ENCODE peak calls at places on chromosomes 13 and 19, in four cellular contexts. R is endothelial cell of umbilical vein, G is GM12878, E is K562. P is an unnamed sample.

GRCh38 chr13:43935878-43936277 is 56.2 kb downstream of the LACC1 start:
- DNase-seq in G (no peak), E (no peak), R (no peak), P (no peak)

GRCh38 chr13:111179908-111180756 is 65.0 kb downstream of the ARHGEF7 start:
- DNase-seq in G (no peak), R (no peak), E (no peak), P (no peak)

GRCh38 chr19:4399871-4400768 is at the start of gene SH3GL1:
- DNase-seq in E (peak), G (peak), R (peak), P (peak)

GRCh38 chr19:10861118-10861651 is 10.2 kb upstream of the CARM1 start:
- DNase-seq in E (peak), G (no peak), R (peak), P (no peak)

GRCh38 chr19:35170359-35171061 is 16.0 kb downstream of the FXYD5 start:
- DNase-seq in E (no peak), R (no peak), G (no peak), P (no peak)

GRCh38 chr19:6677924-6678689 is 8.1 kb upstream of the TNFSF14 start:
- DNase-seq in R (no peak), E (peak), G (no peak), P (no peak)

GRCh38 chr13:29006359-29006850 is 186.3 kb downstream of the MTUS2 start:
- DNase-seq in R (no peak), E (no peak), G (no peak), P (no peak)

GRCh38 chr13:68047889-68048288 is 817.8 kb upstream of the PCDH9 start:
- DNase-seq in G (no peak), R (no peak), E (no peak), P (no peak)

GRCh38 chr19:53357821-53358581 is 7.5 kb upstream of the ZNF525 start:
- DNase-seq in R (no peak), G (no peak), E (peak), P (no peak)

GRCh38 chr19:32658075-32658474 is 16.9 kb downstream of the ANKRD27 start:
- DNase-seq in R (no peak), G (no peak), E (no peak), P (no peak)

GRCh38 chr13:81773263-81773662 is 1432.3 kb upstream of the SPRY2 start:
- DNase-seq in E (no peak), R (no peak), G (no peak), P (no peak)

GRCh38 chr13:108787709-108788394 is 158.4 kb downstream of the MYO16 start:
- DNase-seq in G (no peak), E (no peak), R (no peak), P (no peak)

GRCh38 chr13:82356667-82357066 is 1525.6 kb downstream of the SLITRK1 start:
- DNase-seq in G (no peak), R (no peak), E (no peak), P (no peak)

GRCh38 chr19:42324655-42325307 is 654 bp upstream of the MEGF8 start:
- DNase-seq in E (no peak), R (no peak), G (no peak), P (no peak)

GRCh38 chr13:97434417-97435296 is 688 bp downstream of the RAP2A start:
- DNase-seq in R (peak), E (no peak), G (no peak), P (peak)

GRCh38 chr19:900302-901111 is 7.2 kb downstream of the RNU6-9 start:
- DNase-seq in G (no peak), E (peak), R (no peak), P (no peak)

GRCh38 chr19:16444273-16444597 is 27.5 kb downstream of the EPS15L1 start:
- DNase-seq in R (no peak), G (no peak), E (no peak), P (no peak)

GRCh38 chr13:46121597-46122163 is 16.8 kb upstream of the CPB2 start:
- DNase-seq in E (no peak), G (no peak), R (no peak), P (no peak)

GRCh38 chr13:110616103-110617101 is 1.1 kb downstream of the NAXD start:
- DNase-seq in E (peak), G (no peak), R (peak), P (peak)

GRCh38 chr13:45798851-45799250 is 52.7 kb downstream of the SIAH3 start:
- DNase-seq in R (no peak), G (no peak), E (no peak), P (no peak)

DNA sequence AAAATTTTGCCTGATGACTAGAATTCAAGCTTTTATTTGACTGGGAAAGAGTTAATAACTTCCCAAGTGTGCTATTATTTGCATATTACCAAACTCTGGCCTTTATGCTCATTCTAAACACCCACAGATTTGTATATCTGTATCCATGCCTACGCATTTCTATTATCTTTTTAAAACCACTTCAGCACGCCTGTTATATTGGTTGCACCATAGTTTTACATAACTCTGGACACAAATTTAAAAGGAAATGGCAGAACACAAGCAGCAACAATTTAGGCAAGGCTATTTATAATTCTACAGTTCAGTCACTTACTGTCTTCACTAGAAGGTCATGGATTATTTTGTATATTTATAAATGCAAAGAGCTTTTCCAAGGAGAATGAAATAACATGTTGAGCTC is 3.7 kb upstream of the RASL11A start:
- DNase-seq in G (no peak), E (no peak), R (no peak), P (peak)
- TF ChIP-seq FOS in G (no peak), E (no peak), R (no peak), P (no peak)

GRCh38 chr19:55248704-55249103 is 10.1 kb downstream of the PPP6R1 start:
- DNase-seq in G (no peak), R (no peak), E (no peak), P (no peak)

GRCh38 chr19:55246462-55247451 is 12.1 kb downstream of the PPP6R1 start:
- DNase-seq in E (no peak), R (no peak), G (no peak), P (no peak)

GRCh38 chr19:55249841-55250240 is 9.0 kb downstream of the PPP6R1 start:
- DNase-seq in E (no peak), R (no peak), G (no peak), P (no peak)

GRCh38 chr19:55248166-55248675 is 10.6 kb downstream of the PPP6R1 start:
- DNase-seq in R (no peak), E (no peak), G (no peak), P (no peak)

GRCh38 chr19:55247621-55248099 is 11.2 kb downstream of the PPP6R1 start:
- DNase-seq in E (no peak), R (no peak), G (no peak), P (no peak)
- TF ChIP-seq FOS in E (no peak), R (no peak), G (no peak), P (no peak)

GRCh38 chr13:95535243-95535642 is 17.3 kb upstream of the CLDN10 start:
- DNase-seq in R (peak), E (no peak), G (no peak), P (peak)

GRCh38 chr13:95536629-95537241 is 15.8 kb upstream of the CLDN10 start:
- DNase-seq in G (no peak), E (no peak), R (peak), P (peak)

GRCh38 chr13:95527955-95528354 is 24.6 kb upstream of the CLDN10 start:
- DNase-seq in G (no peak), E (no peak), R (no peak), P (no peak)

GRCh38 chr13:95530178-95530577 is 22.3 kb upstream of the CLDN10 start:
- DNase-seq in E (no peak), G (no peak), R (peak), P (peak)

GRCh38 chr13:95533545-95534135 is 18.9 kb upstream of the CLDN10 start:
- DNase-seq in R (peak), G (no peak), E (no peak), P (no peak)
- TF ChIP-seq FOS in R (no peak), G (no peak), E (no peak), P (no peak)

GRCh38 chr13:99086149-99086868 is 108.4 kb upstream of the DOCK9 start:
- DNase-seq in E (peak), R (peak), G (no peak), P (peak)
- TF ChIP-seq FOS in E (no peak), R (no peak), G (no peak), P (no peak)

GRCh38 chr13:73365240-73365639 is 306.4 kb downstream of the KLF5 start:
- DNase-seq in R (no peak), E (no peak), G (no peak), P (no peak)
- TF ChIP-seq FOS in R (no peak), E (no peak), G (no peak), P (no peak)

GRCh38 chr13:75151081-75151643 is 330.8 kb downstream of the TBC1D4 start:
- DNase-seq in R (no peak), G (no peak), E (no peak), P (peak)
- TF ChIP-seq FOS in R (no peak), G (no peak), E (no peak), P (no peak)